ENCODE peak calls at places on chromosomes 5 and 9, in seven cellular contexts. N, H, L, J, P, X and S are unnamed samples.

GRCh38 chr5:36728697-36729543 is 122.5 kb downstream of the SLC1A3 start:
- DNase-seq in N (no peak), H (no peak), L (no peak), J (peak; percentile 56), P (peak; percentile 41), X (no peak), S (peak; percentile 19)

GRCh38 chr5:138092301-138092700 is 8.5 kb downstream of the WNT8A start:
- DNase-seq in N (no peak), H (no peak), L (no peak), J (no peak), P (no peak), X (no peak), S (no peak)

GRCh38 chr9:131420913-131421312 is 27.0 kb downstream of the PRRC2B start:
- DNase-seq in N (no peak), H (no peak), L (no peak), J (peak; percentile 40), P (no peak), X (no peak), S (no peak)

GRCh38 chr9:34541540-34541939 is 18.8 kb upstream of the ENHO start:
- DNase-seq in N (no peak), H (no peak), L (no peak), J (no peak), P (no peak), X (no peak), S (no peak)

GRCh38 chr9:715310-715709 is 126.2 kb upstream of the DMRT1 start:
- DNase-seq in N (no peak), H (no peak), L (no peak), J (peak; percentile 56), P (no peak), X (no peak), S (no peak)

GRCh38 chr5:143010335-143010734 is 240.2 kb downstream of the ARHGAP26 start:
- DNase-seq in N (no peak), H (no peak), L (no peak), J (peak; percentile 42), P (no peak), X (no peak), S (no peak)

GRCh38 chr5:14660836-14661235 is 3.7 kb upstream of the OTULIN start:
- DNase-seq in N (no peak), H (no peak), L (no peak), J (no peak), P (no peak), X (no peak), S (no peak)

GRCh38 chr5:124494540-124495116 is 251.8 kb downstream of the ZNF608 start:
- DNase-seq in N (no peak), H (no peak), L (no peak), J (no peak), P (no peak), X (no peak), S (peak; percentile 24)

GRCh38 chr5:128216860-128217531 is 133.4 kb downstream of the SLC12A2 start:
- DNase-seq in N (no peak), H (no peak), L (no peak), J (peak; percentile 95), P (no peak), X (no peak), S (peak; percentile 72)

GRCh38 chr9:91285729-91286353 is 75.9 kb downstream of the AUH start:
- DNase-seq in N (no peak), H (no peak), L (no peak), J (peak; percentile 24), P (no peak), X (no peak), S (no peak)

GRCh38 chr9:121674952-121675351 is 23.5 kb downstream of the DAB2IP start:
- DNase-seq in N (no peak), H (no peak), L (no peak), J (peak; percentile 38), P (no peak), X (no peak), S (no peak)

GRCh38 chr5:1911773-1912235 is 29.1 kb upstream of the IRX4 start:
- DNase-seq in N (peak; percentile 2), H (no peak), L (no peak), J (no peak), P (no peak), X (peak; percentile 56), S (no peak)

DNA sequence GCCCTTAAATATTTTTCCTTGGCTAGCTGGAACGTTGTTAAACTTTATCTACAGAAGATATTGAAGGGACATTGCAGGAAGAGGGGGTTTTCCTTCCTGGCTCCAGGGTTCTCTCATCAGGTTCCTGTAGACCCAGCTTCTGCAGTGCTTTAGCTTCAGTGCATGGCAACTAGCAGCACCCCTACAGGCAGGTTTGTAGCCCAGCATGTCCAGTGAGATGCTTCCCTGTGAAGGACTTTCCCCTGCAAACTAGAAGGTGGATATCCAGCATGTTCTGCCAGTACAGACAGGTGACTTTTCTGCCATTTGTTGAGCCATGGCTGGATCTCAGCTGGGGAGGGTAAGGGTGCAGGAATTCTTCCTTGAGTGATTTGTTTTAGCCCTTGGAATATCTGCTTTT is 10.4 kb downstream of the CCL28 start:
- DNase-seq in N (no peak), H (no peak), L (no peak), J (no peak), P (no peak), X (no peak), S (no peak)
- TF ChIP-seq CTCF in N (peak; percentile 62), H (no peak), L (no peak), J (peak; percentile 56), P (peak; percentile 49), X (no peak), S (peak; percentile 25)

DNA sequence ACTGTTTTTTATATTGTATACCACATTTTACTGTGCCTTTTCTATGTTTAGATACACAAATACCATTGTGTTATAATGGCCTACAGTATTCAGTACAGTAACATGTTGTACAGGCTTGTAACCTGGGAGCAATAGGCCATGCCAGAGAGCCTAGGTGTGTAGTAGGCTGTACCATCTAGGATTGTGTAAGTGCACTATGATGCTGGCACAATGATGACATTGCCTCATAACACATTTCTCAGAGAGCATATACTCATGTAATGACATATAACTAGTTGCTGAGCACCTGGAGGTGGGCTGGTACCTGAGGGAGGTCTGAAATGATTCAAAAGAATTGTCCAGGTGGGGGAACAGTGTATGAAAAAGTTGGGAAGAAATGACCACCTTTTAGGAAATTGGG is 13.9 kb downstream of the TTC39B start:
- DNase-seq in N (no peak), H (no peak), L (no peak), J (no peak), P (no peak), X (no peak), S (no peak)
- H3K4me3 ChIP-seq in N (no peak overlapping the region), H (no peak overlapping the region), L (no peak overlapping the region), J (no peak overlapping the region), P (no peak overlapping the region), X (no peak overlapping the region), S (no peak overlapping the region)

DNA sequence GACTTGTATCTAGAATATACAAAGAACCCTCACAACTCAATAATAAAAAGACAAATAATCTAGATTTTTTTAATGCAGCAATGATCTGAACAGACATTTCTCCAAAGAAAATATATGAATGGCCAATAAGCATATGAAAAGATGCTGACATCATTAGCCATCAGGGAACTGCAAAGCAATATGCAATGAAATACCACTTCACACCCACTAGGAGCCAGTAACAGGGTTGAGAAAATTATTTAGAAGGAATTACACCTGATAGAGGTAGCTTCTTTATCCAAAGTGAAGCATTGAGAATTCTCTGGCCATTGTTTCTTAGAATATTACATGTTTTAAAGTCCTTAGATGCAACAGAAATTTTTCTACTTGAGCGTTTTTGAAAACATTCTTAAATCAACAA is 316.9 kb downstream of the KCNN2 start:
- DNase-seq in N (no peak), H (no peak), L (no peak), J (no peak), P (no peak), X (no peak), S (no peak)
- TF ChIP-seq CTCF in N (no peak), H (no peak), L (no peak), J (no peak), P (no peak), X (no peak), S (no peak)

GRCh38 chr5:2914022-2914661 is 162.7 kb upstream of the IRX2 start:
- DNase-seq in N (no peak), H (no peak), L (no peak), J (no peak), P (no peak), X (no peak), S (no peak)
- H3K4me3 ChIP-seq in N (no peak overlapping the region), H (no peak overlapping the region), L (no peak overlapping the region), J (no peak overlapping the region), P (no peak overlapping the region), X (no peak overlapping the region), S (no peak overlapping the region)

DNA sequence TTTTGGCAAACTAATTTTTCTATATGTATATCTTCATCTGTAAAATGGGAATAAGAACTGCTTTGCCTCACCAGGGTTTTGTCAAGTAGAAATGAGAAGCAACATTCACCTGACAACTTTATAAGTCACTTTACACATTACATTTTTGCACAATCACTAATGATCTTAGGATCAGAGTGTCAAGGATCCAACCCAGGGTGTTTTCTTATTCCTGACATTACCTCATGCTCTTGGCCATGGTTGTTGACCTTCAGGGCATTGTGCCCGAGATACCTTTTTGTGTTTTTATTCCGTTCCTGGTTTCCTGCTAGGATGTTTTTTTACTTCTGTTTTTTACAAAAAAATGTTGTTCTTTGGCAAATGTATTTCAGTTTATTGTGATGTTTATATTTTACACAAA is 22.2 kb upstream of the RASA1 start:
- DNase-seq in N (no peak), H (no peak), L (no peak), J (no peak), P (no peak), X (no peak), S (no peak)
- TF ChIP-seq CTCF in N (no peak), H (no peak), L (no peak), J (no peak), P (no peak), X (no peak), S (no peak)

GRCh38 chr5:150066901-150067396 is 19.4 kb downstream of the CSF1R start:
- DNase-seq in N (no peak), H (no peak), L (no peak), J (peak; percentile 72), P (no peak), X (no peak), S (no peak)

GRCh38 chr5:150064681-150065220 is 21.6 kb downstream of the CSF1R start:
- DNase-seq in N (no peak), H (no peak), L (no peak), J (no peak), P (no peak), X (no peak), S (no peak)

GRCh38 chr5:150066436-150066835 is 19.9 kb downstream of the CSF1R start:
- DNase-seq in N (no peak), H (no peak), L (no peak), J (no peak), P (no peak), X (no peak), S (no peak)

GRCh38 chr5:150065886-150066285 is 20.5 kb downstream of the CSF1R start:
- DNase-seq in N (no peak), H (no peak), L (no peak), J (peak; percentile 65), P (no peak), X (no peak), S (no peak)

DNA sequence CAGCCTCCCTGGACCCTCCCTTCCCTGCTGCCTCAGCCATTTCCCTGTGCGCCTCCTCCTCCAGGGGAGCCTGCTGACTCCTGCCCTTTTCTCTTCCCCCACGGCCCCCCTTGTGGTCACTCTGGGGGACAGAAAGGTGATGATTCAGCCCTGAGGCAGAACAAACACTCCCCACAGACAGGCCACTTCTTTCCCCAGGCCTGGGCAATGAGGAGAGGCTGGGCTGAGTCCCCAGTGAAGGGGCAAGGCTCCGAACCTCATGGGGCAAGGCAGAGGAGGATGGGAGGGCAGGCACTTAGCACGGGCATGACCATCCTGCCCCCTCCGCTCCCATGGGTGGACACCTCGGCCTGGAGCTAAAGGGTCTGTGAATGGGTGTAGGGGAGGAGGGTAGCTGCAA is 21.0 kb downstream of the CSF1R start:
- DNase-seq in N (no peak), H (no peak), L (peak; percentile 40), J (peak; percentile 74), P (no peak), X (peak; percentile 79), S (no peak)
- H3K4me3 ChIP-seq in N (no peak overlapping the region), H (no peak overlapping the region), L (no peak overlapping the region), J (no peak overlapping the region), P (no peak overlapping the region), X (no peak overlapping the region), S (no peak overlapping the region)